ENCODE peak calls at places on chromosomes 2 and 18, in ten cellular contexts. D is astrocyte, K is cardiac muscle cell, E is heart right ventricle, T is iPS DF 6.9, W is IMR-90, O is gastrocnemius medialis, G is left ventricle myocardium inferior, R is breast epithelium, I is HCT116. P is an unnamed sample. For H3K4me1, the result is how much of the 10 kb centered on the place peaks cover.

GRCh38 chr18:8943900-8944870 is 158.3 kb upstream of the NDUFV2 start:
- DNase-seq in W (peak), E (no peak), D (peak), G (no peak), T (no peak), K (peak), R (no peak), I (no peak), O (no peak), P (peak)

GRCh38 chr2:43455735-43456642 is 139.8 kb downstream of the THADA start:
- DNase-seq in D (peak), R (no peak), K (peak), W (peak), G (no peak), T (no peak), I (no peak), O (no peak), E (no peak), P (peak)

GRCh38 chr2:31207790-31208189 is 9.5 kb downstream of the CAPN14 start:
- DNase-seq in G (no peak), T (no peak), R (no peak), W (no peak), O (no peak), K (no peak), I (no peak), D (no peak), E (no peak), P (no peak)

GRCh38 chr2:102245266-102246151 is 58.7 kb downstream of the IL1RL2 start:
- DNase-seq in O (no peak), G (peak), E (peak), T (no peak), R (no peak), K (peak), W (peak), D (no peak), I (no peak), P (peak)

GRCh38 chr2:210224660-210225460 is at the start of gene ACADL:
- DNase-seq in W (no peak), E (peak), R (peak), D (peak), G (peak), I (no peak), O (peak), T (no peak), K (peak), P (peak)

GRCh38 chr2:3127279-3127690 is 250.3 kb downstream of the EIPR1 start:
- DNase-seq in I (no peak), R (no peak), K (no peak), G (no peak), E (no peak), T (no peak), D (no peak), O (no peak), W (no peak), P (no peak)

GRCh38 chr2:15672961-15673918 is 81.6 kb downstream of the DDX1 start:
- DNase-seq in W (no peak), I (no peak), O (no peak), E (no peak), R (no peak), G (no peak), T (no peak), D (no peak), K (peak), P (no peak)

GRCh38 chr2:217162533-217162932 is 302.7 kb upstream of the TNP1 start:
- DNase-seq in O (no peak), R (no peak), T (no peak), K (peak), G (no peak), W (peak), D (peak), I (peak), E (no peak), P (peak)

GRCh38 chr2:231181848-231182247 is 16.6 kb upstream of the ARMC9 start:
- DNase-seq in D (peak), I (no peak), G (peak), E (peak), W (peak), T (no peak), K (peak), R (no peak), O (peak), P (peak)

GRCh38 chr18:79245517-79246001 is 150.2 kb upstream of the NFATC1 start:
- DNase-seq in G (no peak), K (no peak), T (no peak), O (no peak), W (no peak), E (no peak), R (no peak), I (peak), D (no peak), P (peak)

GRCh38 chr2:45301307-45302010 is 292.2 kb upstream of the SIX2 start:
- DNase-seq in K (no peak), T (no peak), I (no peak), G (no peak), D (no peak), E (no peak), O (no peak), R (no peak), W (no peak), P (no peak)

GRCh38 chr2:141820893-141821292 is 309.9 kb downstream of the LRP1B start:
- DNase-seq in O (no peak), W (no peak), G (no peak), R (no peak), E (no peak), I (no peak), D (no peak), T (no peak), K (no peak), P (no peak)

GRCh38 chr2:176140130-176140519 is 10.6 kb downstream of the HOXD8 start:
- DNase-seq in I (no peak), O (no peak), R (no peak), D (no peak), T (no peak), E (no peak), K (peak), W (no peak), G (no peak), P (peak)

GRCh38 chr2:231467613-231468525 is 3.6 kb upstream of the NCL start:
- DNase-seq in I (no peak), D (no peak), K (no peak), E (no peak), G (no peak), O (no peak), R (no peak), T (no peak), W (no peak), P (no peak)

GRCh38 chr2:20449501-20450200 is 2.8 kb downstream of the RHOB start:
- DNase-seq in D (no peak), K (peak), W (peak), E (no peak), G (no peak), I (no peak), O (peak), R (no peak), T (no peak), P (peak)

GRCh38 chr2:24038786-24039499 is 8.2 kb downstream of the WDCP start:
- DNase-seq in G (no peak), O (no peak), W (no peak), T (no peak), I (no peak), R (no peak), D (no peak), E (no peak), K (no peak), P (no peak)

GRCh38 chr18:23835506-23835905 is 146.3 kb downstream of the LAMA3 start:
- DNase-seq in W (no peak), E (no peak), R (no peak), O (no peak), D (no peak), K (peak), G (no peak), T (no peak), I (no peak), P (no peak)

GRCh38 chr2:127051116-127051779 is 55.7 kb downstream of the BIN1 start:
- DNase-seq in I (no peak), W (no peak), E (peak), D (no peak), R (peak), T (no peak), O (peak), K (no peak), G (peak), P (no peak)

GRCh38 chr2:30385327-30385726 is 61.7 kb upstream of the LCLAT1 start:
- DNase-seq in E (no peak), W (peak), T (no peak), O (no peak), G (no peak), D (peak), I (no peak), R (no peak), K (peak), P (peak)

GRCh38 chr2:42161444-42161843 is 7.7 kb upstream of the EML4 start:
- DNase-seq in R (no peak), O (no peak), T (no peak), W (no peak), I (no peak), K (no peak), D (no peak), E (no peak), G (no peak), P (no peak)

GRCh38 chr2:241033994-241034393 is 35.6 kb downstream of the SNED1 start:
- DNase-seq in K (no peak), I (no peak), W (no peak), D (no peak), O (no peak), E (no peak), T (no peak), R (no peak), G (no peak), P (no peak)

GRCh38 chr2:150624001-150624401 is 136.5 kb upstream of the RND3 start:
- DNase-seq in R (no peak), E (no peak), D (peak), O (no peak), I (no peak), K (peak), T (no peak), W (no peak), G (no peak), P (no peak)

GRCh38 chr18:10482985-10483949 is 28.8 kb downstream of the APCDD1 start:
- DNase-seq in O (peak), W (no peak), R (no peak), T (no peak), K (no peak), I (no peak), D (no peak), E (no peak), G (peak), P (no peak)

GRCh38 chr2:216716109-216716508 is 20.8 kb upstream of the IGFBP5 start:
- DNase-seq in D (no peak), K (no peak), O (no peak), W (no peak), G (no peak), T (no peak), E (no peak), R (no peak), I (no peak), P (no peak)

GRCh38 chr2:25707927-25708326 is 34.5 kb upstream of the DTNB start:
- DNase-seq in O (no peak), E (no peak), D (no peak), K (no peak), T (no peak), W (no peak), I (no peak), R (no peak), G (no peak), P (no peak)

GRCh38 chr2:17879137-17879912 is 858 bp downstream of the KCNS3 start:
- DNase-seq in K (peak), E (peak), D (peak), R (peak), G (peak), I (peak), W (peak), O (peak), T (peak), P (peak)

GRCh38 chr2:205687018-205687956 is 5.0 kb downstream of the NRP2 start:
- DNase-seq in O (no peak), G (no peak), R (no peak), E (no peak), K (no peak), D (no peak), W (no peak), T (no peak), I (no peak), P (no peak)

GRCh38 chr2:233244818-233245217 is 6.7 kb upstream of the ATG16L1 start:
- DNase-seq in D (no peak), W (peak), K (no peak), G (no peak), O (no peak), E (no peak), I (peak), R (no peak), T (no peak), P (peak)

GRCh38 chr2:70684846-70685622 is 83.0 kb downstream of the ADD2 start:
- DNase-seq in R (no peak), I (no peak), T (no peak), W (no peak), E (no peak), K (no peak), G (no peak), D (no peak), O (no peak), P (no peak)

GRCh38 chr2:6922201-6922656 is 5.0 kb downstream of the RNF144A start:
- DNase-seq in O (no peak), G (no peak), K (no peak), I (no peak), E (no peak), R (no peak), W (no peak), T (no peak), D (no peak), P (peak)

GRCh38 chr2:235702186-235702585 is 208.3 kb downstream of the AGAP1 start:
- DNase-seq in R (no peak), D (no peak), I (no peak), O (no peak), E (no peak), G (no peak), K (no peak), T (no peak), W (no peak), P (no peak)

GRCh38 chr2:85666937-85667336 is 1.1 kb downstream of the SFTPB start:
- DNase-seq in D (no peak), E (no peak), G (no peak), W (no peak), T (no peak), O (no peak), K (no peak), I (no peak), R (no peak), P (no peak)

GRCh38 chr18:42614619-42615293 is 500.7 kb downstream of the RIT2 start:
- DNase-seq in D (peak), K (peak), T (no peak), O (peak), E (no peak), G (peak), W (no peak), R (no peak), I (no peak), P (no peak)

GRCh38 chr2:204491528-204491927 is 53.7 kb upstream of the PARD3B start:
- DNase-seq in T (no peak), R (no peak), O (no peak), I (no peak), D (peak), K (peak), W (no peak), G (no peak), E (no peak), P (peak)

GRCh38 chr2:65997941-65998340 is 437.0 kb upstream of the MEIS1 start:
- DNase-seq in K (no peak), R (no peak), G (no peak), W (no peak), D (no peak), T (no peak), O (no peak), I (no peak), E (no peak), P (no peak)

GRCh38 chr2:158580760-158581159 is 124.0 kb downstream of the PKP4 start:
- DNase-seq in G (no peak), D (no peak), T (no peak), K (no peak), O (no peak), W (no peak), I (no peak), R (peak), E (no peak), P (no peak)

GRCh38 chr2:237697586-237698337 is 70.4 kb downstream of the LRRFIP1 start:
- DNase-seq in I (no peak), W (no peak), O (no peak), D (peak), K (peak), T (no peak), G (no peak), E (no peak), R (no peak), P (no peak)

GRCh38 chr2:237696471-237696870 is 69.1 kb downstream of the LRRFIP1 start:
- DNase-seq in E (no peak), D (no peak), R (no peak), I (no peak), G (no peak), K (no peak), W (no peak), T (no peak), O (peak), P (no peak)

GRCh38 chr2:237694423-237695194 is 67.2 kb downstream of the LRRFIP1 start:
- DNase-seq in G (no peak), D (no peak), T (no peak), K (no peak), I (no peak), W (no peak), O (peak), R (no peak), E (no peak), P (no peak)

GRCh38 chr2:237693281-237694039 is 66.1 kb downstream of the LRRFIP1 start:
- DNase-seq in W (peak), R (no peak), D (peak), E (no peak), I (no peak), T (no peak), O (no peak), K (no peak), G (no peak), P (peak)

DNA sequence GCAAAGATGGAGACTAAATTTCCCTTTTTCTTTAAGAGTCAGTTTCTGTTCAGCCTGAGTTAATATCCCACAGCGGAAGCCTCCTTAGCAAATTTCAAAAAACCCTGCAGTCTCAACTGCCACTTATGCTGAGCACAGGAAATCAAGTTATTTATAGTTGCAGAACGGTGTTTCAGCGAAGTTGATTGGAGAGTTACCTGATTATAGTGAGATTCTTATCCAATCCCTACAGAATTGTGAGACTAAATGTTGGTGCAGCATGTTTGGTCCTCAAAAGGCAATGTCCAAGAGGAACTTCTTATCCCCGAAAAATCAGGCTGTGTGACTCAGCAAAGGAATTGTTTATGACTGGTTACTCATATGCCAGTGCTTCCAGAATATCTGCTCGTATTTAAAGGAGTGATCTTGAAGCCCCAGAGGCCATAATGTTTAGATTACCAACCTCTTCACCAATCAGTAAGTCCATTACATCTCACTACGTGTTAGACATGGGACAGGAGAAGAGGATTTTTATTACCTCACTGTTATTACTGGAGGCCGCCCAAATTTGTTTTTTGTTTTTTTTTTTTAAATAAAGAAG is 67.9 kb downstream of the LRRFIP1 start:
- DNase-seq in G (no peak), K (peak), W (peak), O (no peak), I (peak), D (peak), R (no peak), T (no peak), E (no peak), P (peak)
- H3K4me1 ChIP-seq in G (half or more), K (half or more), W (under half), O (half or more), I (half or more), D (half or more), R (under half), T (under half), E (half or more), P (under half)

DNA sequence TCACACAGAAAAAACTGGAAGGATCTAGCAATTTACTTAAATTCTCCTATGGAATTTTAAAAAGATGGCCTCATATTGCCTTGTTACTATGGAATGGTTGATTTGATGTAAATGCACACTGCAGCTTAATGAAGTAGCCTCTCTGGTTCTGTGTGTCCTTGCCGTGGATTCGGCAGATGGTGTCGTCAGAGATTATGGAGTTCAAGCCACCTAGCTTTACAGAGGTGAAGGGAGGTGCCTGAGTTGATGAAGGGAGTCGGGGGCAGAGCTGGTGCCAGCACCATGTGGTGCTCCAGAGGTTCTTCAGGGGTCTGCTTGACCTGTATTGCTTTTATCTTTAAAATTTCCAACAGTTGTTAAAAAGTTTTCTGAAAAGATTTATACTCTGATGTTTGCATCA is 48.8 kb downstream of the ASAP2 start:
- DNase-seq in D (no peak), G (no peak), W (no peak), I (no peak), E (no peak), R (no peak), O (no peak), T (no peak), K (no peak), P (no peak)
- H3K4me1 ChIP-seq in D (under half), G (half or more), W (under half), I (under half), E (half or more), R (under half), O (under half), T (under half), K (under half), P (half or more)

DNA sequence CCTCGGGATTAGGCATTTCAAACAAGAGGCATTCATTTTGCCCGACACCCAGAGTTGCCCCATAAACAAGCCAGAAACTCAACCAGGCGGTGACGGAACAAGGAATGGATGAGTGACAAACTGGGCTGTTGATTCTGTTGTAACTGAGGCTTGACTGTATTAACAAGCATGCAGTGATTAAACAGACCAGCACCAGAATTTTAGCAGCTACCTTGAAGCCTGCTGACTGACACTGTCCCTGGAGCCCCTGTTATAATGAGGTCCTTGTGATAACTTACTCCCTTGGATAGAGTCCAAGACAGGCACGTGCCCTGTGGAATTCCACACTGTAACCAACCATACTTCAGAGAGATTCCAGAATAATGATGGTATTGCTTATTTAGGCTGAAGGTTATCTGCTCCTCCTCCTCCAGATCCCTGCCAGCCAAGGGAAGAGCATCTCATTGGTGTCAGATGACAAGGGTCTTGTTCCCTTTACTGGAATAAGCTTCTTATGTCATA is 97.1 kb upstream of the RMDN2 start:
- DNase-seq in G (no peak), R (no peak), O (no peak), E (no peak), I (no peak), T (no peak), W (peak), K (peak), D (peak), P (peak)
- H3K4me1 ChIP-seq in G (under half), R (under half), O (under half), E (under half), I (under half), T (under half), W (under half), K (under half), D (under half), P (under half)

DNA sequence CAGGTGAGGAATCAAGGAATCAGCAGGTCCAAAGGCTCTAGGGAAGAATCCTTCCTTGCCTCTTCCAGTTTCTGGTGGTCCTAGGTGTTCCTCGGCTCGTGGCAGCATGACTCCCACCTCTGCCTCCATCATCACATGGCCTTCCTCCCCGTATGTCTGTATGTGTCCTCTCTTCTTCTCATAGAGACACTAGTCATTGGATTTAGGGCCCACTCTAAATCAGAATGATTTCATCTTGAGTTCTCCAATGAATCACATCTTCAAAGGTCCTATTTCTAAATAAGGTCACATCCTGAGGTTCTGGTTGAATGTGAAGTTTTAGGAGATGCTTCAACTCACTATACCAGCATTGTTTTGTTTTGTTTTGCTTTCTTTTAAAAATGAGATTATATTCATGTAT is 11.1 kb upstream of the AGFG1 start:
- DNase-seq in R (no peak), K (no peak), I (no peak), E (no peak), O (no peak), T (no peak), D (no peak), G (no peak), W (peak), P (peak)
- H3K4me1 ChIP-seq in R (under half), K (under half), I (under half), E (under half), O (under half), T (under half), D (under half), G (under half), W (under half), P (under half)

GRCh38 chr2:187994464-187995331 is 297.0 kb upstream of the GULP1 start:
- DNase-seq in R (no peak), O (no peak), G (no peak), E (no peak), T (no peak), K (peak), W (peak), I (no peak), D (peak), P (peak)
- H3K4me1 ChIP-seq in R (under half), O (under half), G (under half), E (under half), T (under half), K (under half), W (under half), I (under half), D (under half), P (under half)

P was measured in GM23248.